ENCODE peak calls at places on chromosomes 6 and 20, in five cellular contexts. T is lower lobe of right lung; X is gastrocnemius medialis; Q is activated T-helper 1 cell treated with anti-CD3 and anti-CD28 coated beads, Interleukin-2, amount 50 U/mL, for 16 hours; M is HCT116. J is an unnamed sample.

GRCh38 chr20:32980131-32980941 is 23.9 kb downstream of the SUN5 start:
- DNase-seq in T (no peak), X (no peak), Q (no peak), M (no peak), J (no peak)

GRCh38 chr6:139355777-139356445 is 18.5 kb downstream of the CITED2 start:
- DNase-seq in T (no peak), X (no peak), Q (no peak), M (no peak), J (no peak)

GRCh38 chr6:132344811-132345210 is 56.5 kb downstream of the MOXD1 start:
- DNase-seq in T (no peak), X (no peak), Q (no peak), M (no peak), J (no peak)

GRCh38 chr6:19705606-19706005 is 131.6 kb upstream of the ID4 start:
- DNase-seq in T (no peak), X (no peak), Q (no peak), M (no peak), J (no peak)

GRCh38 chr6:26383624-26384417 is 913 bp downstream of the BTN2A2 start:
- DNase-seq in T (no peak), X (no peak), Q (no peak), M (no peak), J (no peak)

GRCh38 chr6:45477785-45478184 is 100.1 kb upstream of the SUPT3H start:
- DNase-seq in T (no peak), X (no peak), Q (no peak), M (no peak), J (no peak)

GRCh38 chr6:136656121-136656520 is 105.9 kb upstream of the MAP7 start:
- DNase-seq in T (no peak), X (no peak), Q (no peak), M (no peak), J (no peak)

GRCh38 chr20:51758978-51759544 is 9.1 kb downstream of the ATP9A start:
- DNase-seq in T (no peak), X (no peak), Q (no peak), M (no peak), J (no peak)

GRCh38 chr6:12051861-12052368 is 39.8 kb downstream of the HIVEP1 start:
- DNase-seq in T (no peak), X (no peak), Q (no peak), M (no peak), J (peak; percentile 76)

GRCh38 chr20:5153612-5154542 is 27.1 kb downstream of the CDS2 start:
- DNase-seq in T (no peak), X (no peak), Q (no peak), M (peak; percentile 63), J (no peak)

GRCh38 chr6:125153541-125154183 is at the start of gene TPD52L1:
- DNase-seq in T (peak; percentile 88), X (peak; percentile 88), Q (peak; percentile 19), M (peak; percentile 76), J (peak; percentile 65)

GRCh38 chr20:2840138-2840966 is at the start of the genes PCED1A and VPS16:
- DNase-seq in T (peak; percentile 92), X (peak; percentile 71), Q (peak; percentile 77), M (peak; percentile 54), J (peak; percentile 90)

GRCh38 chr20:53216856-53217576 is 244.9 kb downstream of the TSHZ2 start:
- DNase-seq in T (peak; percentile 80), X (peak; percentile 3), Q (peak; percentile 80), M (peak; percentile 28), J (peak; percentile 71)

GRCh38 chr20:815914-816606 is 17.5 kb upstream of the FAM110A start:
- DNase-seq in T (peak; percentile 68), X (peak; percentile 27), Q (peak; percentile 49), M (peak; percentile 56), J (peak; percentile 68)

GRCh38 chr6:46347669-46348068 is 143.6 kb downstream of the RCAN2 start:
- DNase-seq in T (no peak), X (no peak), Q (no peak), M (no peak), J (no peak)

GRCh38 chr6:31777667-31778050 is 531 bp upstream of the VWA7 start:
- DNase-seq in T (no peak), X (no peak), Q (no peak), M (no peak), J (no peak)

GRCh38 chr20:21241400-21241799 is 61.7 kb upstream of the XRN2 start:
- DNase-seq in T (no peak), X (no peak), Q (no peak), M (no peak), J (no peak)

GRCh38 chr6:130482645-130483390 is 117.0 kb downstream of the TMEM200A start:
- DNase-seq in T (no peak), X (no peak), Q (no peak), M (no peak), J (no peak)

GRCh38 chr20:47271216-47271615 is 85.3 kb downstream of the ZMYND8 start:
- DNase-seq in T (no peak), X (no peak), Q (no peak), M (no peak), J (no peak)

GRCh38 chr6:12371641-12372146 is 81.5 kb downstream of the EDN1 start:
- DNase-seq in T (no peak), X (no peak), Q (no peak), M (no peak), J (no peak)

GRCh38 chr6:26249959-26250805 is 114.8 kb upstream of the BTN3A2 start:
- DNase-seq in T (peak; percentile 71), X (no peak), Q (peak; percentile 49), M (no peak), J (peak; percentile 82)

GRCh38 chr6:19838442-19839236 is 1.5 kb downstream of the ID4 start:
- DNase-seq in T (peak; percentile 83), X (no peak), Q (no peak), M (peak; percentile 33), J (no peak)

GRCh38 chr6:37362101-37362823 is 8.5 kb downstream of the RNF8 start:
- DNase-seq in T (no peak), X (no peak), Q (no peak), M (no peak), J (no peak)